ENCODE peak calls at places on chromosomes 7 and 10, in ten cellular contexts. V is stromal cell of bone marrow; M is fibroblast of lung; Y is type B pancreatic cell; L is stimulated activated CD4-positive, alpha-beta T cell treated with anti-CD3 and anti-CD28 coated beads, Interleukin-1b, Interleukin-23, amount 100 ng/mL, for 24 hours; O is LHCN-M2; N is Daoy; X is coronary artery; P is iPS-NIHi11; H is non-pigmented ciliary epithelial cell. Q is an unnamed sample.

GRCh38 chr7:100875356-100875751 is 451 bp downstream of the SRRT start:
- DNase-seq in M (no peak), H (no peak), N (peak), X (no peak), Y (no peak), O (no peak), V (no peak), P (no peak), L (no peak), Q (no peak)

GRCh38 chr10:71621263-71621751 is 98.3 kb downstream of the C10orf105 start:
- DNase-seq in V (no peak), O (no peak), Y (no peak), H (no peak), L (no peak), X (no peak), N (no peak), M (no peak), P (peak), Q (no peak)

GRCh38 chr7:126790763-126791162 is 462.0 kb downstream of the GRM8 start:
- DNase-seq in V (no peak), X (no peak), M (no peak), P (no peak), Y (no peak), O (peak), N (no peak), H (no peak), L (no peak), Q (no peak)

GRCh38 chr7:84207025-84207424 is 12.4 kb upstream of the SEMA3A start:
- DNase-seq in V (no peak), H (no peak), P (peak), X (no peak), Y (no peak), O (no peak), N (no peak), M (no peak), L (no peak), Q (no peak)

GRCh38 chr7:141158562-141158961 is 84.7 kb downstream of the TMEM178B start:
- DNase-seq in P (no peak), O (peak), Y (no peak), H (peak), V (peak), N (peak), L (no peak), X (no peak), M (peak), Q (no peak)

GRCh38 chr7:79553811-79554555 is 100.5 kb upstream of the MAGI2 start:
- DNase-seq in Y (no peak), V (peak), P (no peak), L (no peak), O (peak), H (peak), N (peak), X (no peak), M (peak), Q (no peak)

GRCh38 chr7:123823898-123824753 is 20.8 kb upstream of the HYAL4 start:
- DNase-seq in N (no peak), L (peak), Y (no peak), P (no peak), V (no peak), O (no peak), X (no peak), M (no peak), H (no peak), Q (peak)

GRCh38 chr10:22615819-22616499 is 98.4 kb downstream of the PIP4K2A start:
- DNase-seq in X (no peak), Y (no peak), P (no peak), O (peak), L (no peak), H (no peak), N (peak), V (no peak), M (peak), Q (peak)

GRCh38 chr10:23523251-23523650 is 84.4 kb downstream of the OTUD1 start:
- DNase-seq in L (no peak), P (peak), Y (no peak), H (no peak), X (no peak), M (no peak), O (no peak), N (no peak), V (no peak), Q (no peak)

GRCh38 chr7:16791895-16792294 is 12.9 kb downstream of the AGR2 start:
- DNase-seq in X (no peak), N (no peak), M (no peak), P (no peak), O (no peak), V (no peak), L (no peak), Y (no peak), H (no peak), Q (no peak)

Q was measured in memory B cell.